ENCODE peak calls at places on chromosomes 2 and 18, in ten cellular contexts. D is H9; B is stimulated activated CD4-positive, alpha-beta T cell treated with anti-CD3 and anti-CD28 coated beads, Interleukin-2, amount 100 ng/mL, for 24 hours; E is NCI-H345; L is HS-27A; I is mammary epithelial cell; W is amygdala; X is nucleus accumbens; T is GDM1; U is WTC11. F is an unnamed sample.

GRCh38 chr2:108534577-108535379 is 508 bp downstream of the LIMS1 start:
- DNase-seq in D (peak; percentile 34), B (peak; percentile 55), E (peak; percentile 39), L (peak; percentile 47), I (peak; percentile 35), W (peak; percentile 54), X (peak; percentile 40), T (no peak), U (peak; percentile 31), F (peak; percentile 31)

GRCh38 chr2:128563348-128563687 is 244.7 kb upstream of the HS6ST1 start:
- DNase-seq in D (no peak), B (no peak), E (no peak), L (peak; percentile 86), I (no peak), W (peak; percentile 41), X (peak; percentile 11), T (no peak), U (no peak), F (peak; percentile 24)

GRCh38 chr2:23803965-23804542 is 122.9 kb downstream of the ATAD2B start:
- DNase-seq in D (peak; percentile 41), B (peak; percentile 4), E (no peak), L (no peak), I (peak; percentile 19), W (no peak), X (no peak), T (no peak), U (peak; percentile 39), F (no peak)

GRCh38 chr18:41643427-41643826 is 311.6 kb upstream of the PIK3C3 start:
- DNase-seq in D (no peak), B (no peak), E (no peak), L (no peak), I (no peak), W (no peak), X (no peak), T (no peak), U (no peak), F (no peak)

GRCh38 chr2:106098664-106099063 is 95.4 kb downstream of the UXS1 start:
- DNase-seq in D (no peak), B (no peak), E (no peak), L (no peak), I (no peak), W (no peak), X (no peak), T (no peak), U (no peak), F (no peak)

GRCh38 chr18:45539383-45539960 is 75.8 kb upstream of the SLC14A2 start:
- DNase-seq in D (no peak), B (no peak), E (no peak), L (no peak), I (no peak), W (no peak), X (no peak), T (no peak), U (no peak), F (peak; percentile 32)

GRCh38 chr2:190554357-190555006 is 20.0 kb upstream of the NEMP2 start:
- DNase-seq in D (peak; percentile 60), B (no peak), E (peak; percentile 20), L (no peak), I (no peak), W (no peak), X (no peak), T (no peak), U (peak; percentile 36), F (no peak)

GRCh38 chr2:164954954-164955701 is at the start of gene SLC38A11:
- DNase-seq in D (peak; percentile 41), B (no peak), E (no peak), L (no peak), I (peak; percentile 20), W (no peak), X (no peak), T (no peak), U (peak; percentile 28), F (no peak)

F was measured in upper lobe of left lung.